ENCODE peak calls at places on chromosome 9, in nine cellular contexts. One of them, this sample, is unnamed.

GRCh38 chr9:27371382-27371781 is 74.4 kb upstream of the EQTN start:
- DNase-seq in midbrain: no peak
- DNase-seq in GM10248: no peak
- DNase-seq in stimulated activated CD8-positive, alpha-beta memory T cell treated with anti-CD3 and anti-CD28 coated beads, Interleukin-15, amount 100 ng/mL, for 24 hours: no peak
- DNase-seq in AG04449: no peak
- DNase-seq in HFFc6: no peak
- DNase-seq in NCI-H1105: no peak
- DNase-seq in left colon: peak; percentile 54
- DNase-seq in left lobe of liver: no peak
- DNase-seq in this sample: no peak

GRCh38 chr9:134886413-134886913 is 5.9 kb downstream of the FCN2 start:
- DNase-seq in AG04449: no peak
- DNase-seq in GM10248: no peak
- DNase-seq in stimulated activated CD8-positive, alpha-beta memory T cell treated with anti-CD3 and anti-CD28 coated beads, Interleukin-15, amount 100 ng/mL, for 24 hours: no peak
- DNase-seq in midbrain: no peak
- DNase-seq in HFFc6: no peak
- DNase-seq in left colon: no peak
- DNase-seq in left lobe of liver: peak; percentile 30
- DNase-seq in NCI-H1105: no peak
- DNase-seq in this sample: no peak

GRCh38 chr9:136656795-136657611 is 5.7 kb upstream of the EGFL7 start:
- DNase-seq in left colon: peak; percentile 6
- DNase-seq in midbrain: no peak
- DNase-seq in GM10248: no peak
- DNase-seq in left lobe of liver: no peak
- DNase-seq in AG04449: no peak
- DNase-seq in NCI-H1105: no peak
- DNase-seq in stimulated activated CD8-positive, alpha-beta memory T cell treated with anti-CD3 and anti-CD28 coated beads, Interleukin-15, amount 100 ng/mL, for 24 hours: no peak
- DNase-seq in HFFc6: no peak
- DNase-seq in this sample: no peak

GRCh38 chr9:88280816-88281382 is 107.3 kb upstream of the SPIN1 start:
- DNase-seq in HFFc6: no peak
- DNase-seq in AG04449: no peak
- DNase-seq in NCI-H1105: no peak
- DNase-seq in left colon: no peak
- DNase-seq in midbrain: peak; percentile 14
- DNase-seq in stimulated activated CD8-positive, alpha-beta memory T cell treated with anti-CD3 and anti-CD28 coated beads, Interleukin-15, amount 100 ng/mL, for 24 hours: no peak
- DNase-seq in GM10248: no peak
- DNase-seq in left lobe of liver: no peak
- DNase-seq in this sample: no peak

GRCh38 chr9:136625101-136626065 is 37.3 kb upstream of the EGFL7 start:
- DNase-seq in stimulated activated CD8-positive, alpha-beta memory T cell treated with anti-CD3 and anti-CD28 coated beads, Interleukin-15, amount 100 ng/mL, for 24 hours: no peak
- DNase-seq in left lobe of liver: peak; percentile 98
- DNase-seq in AG04449: no peak
- DNase-seq in NCI-H1105: peak; percentile 59
- DNase-seq in midbrain: peak; percentile 40
- DNase-seq in left colon: peak; percentile 88
- DNase-seq in HFFc6: peak; percentile 10
- DNase-seq in GM10248: no peak
- DNase-seq in this sample: no peak

GRCh38 chr9:129081388-129081889 is 528 bp downstream of the DOLPP1 start:
- DNase-seq in midbrain: no peak
- DNase-seq in stimulated activated CD8-positive, alpha-beta memory T cell treated with anti-CD3 and anti-CD28 coated beads, Interleukin-15, amount 100 ng/mL, for 24 hours: no peak
- DNase-seq in left colon: peak; percentile 56
- DNase-seq in GM10248: peak; percentile 97
- DNase-seq in HFFc6: no peak
- DNase-seq in left lobe of liver: no peak
- DNase-seq in AG04449: no peak
- DNase-seq in NCI-H1105: no peak
- DNase-seq in this sample: no peak

GRCh38 chr9:124164800-124165199 is 92.9 kb upstream of the NEK6 start:
- DNase-seq in HFFc6: no peak
- DNase-seq in left colon: no peak
- DNase-seq in left lobe of liver: no peak
- DNase-seq in NCI-H1105: no peak
- DNase-seq in midbrain: peak; percentile 55
- DNase-seq in GM10248: no peak
- DNase-seq in AG04449: no peak
- DNase-seq in stimulated activated CD8-positive, alpha-beta memory T cell treated with anti-CD3 and anti-CD28 coated beads, Interleukin-15, amount 100 ng/mL, for 24 hours: no peak
- DNase-seq in this sample: no peak

GRCh38 chr9:134774991-134775540 is 105.5 kb upstream of the FCN2 start:
- DNase-seq in midbrain: no peak
- DNase-seq in left colon: no peak
- DNase-seq in left lobe of liver: no peak
- DNase-seq in stimulated activated CD8-positive, alpha-beta memory T cell treated with anti-CD3 and anti-CD28 coated beads, Interleukin-15, amount 100 ng/mL, for 24 hours: no peak
- DNase-seq in HFFc6: no peak
- DNase-seq in AG04449: no peak
- DNase-seq in NCI-H1105: no peak
- DNase-seq in GM10248: no peak
- DNase-seq in this sample: no peak

GRCh38 chr9:106964329-106964728 is 101.4 kb downstream of the ZNF462 start:
- DNase-seq in HFFc6: no peak
- DNase-seq in left lobe of liver: no peak
- DNase-seq in GM10248: no peak
- DNase-seq in midbrain: no peak
- DNase-seq in NCI-H1105: no peak
- DNase-seq in left colon: no peak
- DNase-seq in stimulated activated CD8-positive, alpha-beta memory T cell treated with anti-CD3 and anti-CD28 coated beads, Interleukin-15, amount 100 ng/mL, for 24 hours: no peak
- DNase-seq in AG04449: no peak
- DNase-seq in this sample: no peak

GRCh38 chr9:68852941-68853340 is 147.9 kb downstream of the PIP5K1B start:
- DNase-seq in GM10248: no peak
- DNase-seq in midbrain: no peak
- DNase-seq in NCI-H1105: no peak
- DNase-seq in stimulated activated CD8-positive, alpha-beta memory T cell treated with anti-CD3 and anti-CD28 coated beads, Interleukin-15, amount 100 ng/mL, for 24 hours: no peak
- DNase-seq in left colon: no peak
- DNase-seq in AG04449: no peak
- DNase-seq in HFFc6: no peak
- DNase-seq in left lobe of liver: no peak
- DNase-seq in this sample: no peak

GRCh38 chr9:137064880-137065164 is 5.5 kb downstream of the SAPCD2 start:
- DNase-seq in left colon: no peak
- DNase-seq in midbrain: no peak
- DNase-seq in left lobe of liver: no peak
- DNase-seq in stimulated activated CD8-positive, alpha-beta memory T cell treated with anti-CD3 and anti-CD28 coated beads, Interleukin-15, amount 100 ng/mL, for 24 hours: no peak
- DNase-seq in HFFc6: no peak
- DNase-seq in NCI-H1105: no peak
- DNase-seq in GM10248: no peak
- DNase-seq in AG04449: no peak
- DNase-seq in this sample: no peak

GRCh38 chr9:97744710-97745708 is 47.9 kb upstream of the XPA start:
- DNase-seq in GM10248: no peak
- DNase-seq in left colon: no peak
- DNase-seq in stimulated activated CD8-positive, alpha-beta memory T cell treated with anti-CD3 and anti-CD28 coated beads, Interleukin-15, amount 100 ng/mL, for 24 hours: no peak
- DNase-seq in AG04449: no peak
- DNase-seq in midbrain: no peak
- DNase-seq in left lobe of liver: peak; percentile 18
- DNase-seq in HFFc6: peak; percentile 34
- DNase-seq in NCI-H1105: no peak
- DNase-seq in this sample: no peak

GRCh38 chr9:99373912-99374311 is 151.8 kb downstream of the SEC61B start:
- DNase-seq in NCI-H1105: peak; percentile 15
- DNase-seq in stimulated activated CD8-positive, alpha-beta memory T cell treated with anti-CD3 and anti-CD28 coated beads, Interleukin-15, amount 100 ng/mL, for 24 hours: no peak
- DNase-seq in GM10248: no peak
- DNase-seq in left colon: no peak
- DNase-seq in HFFc6: no peak
- DNase-seq in AG04449: no peak
- DNase-seq in left lobe of liver: no peak
- DNase-seq in midbrain: peak; percentile 12
- DNase-seq in this sample: no peak

GRCh38 chr9:128912270-128912853 is 8.4 kb upstream of the PHYHD1 start:
- DNase-seq in stimulated activated CD8-positive, alpha-beta memory T cell treated with anti-CD3 and anti-CD28 coated beads, Interleukin-15, amount 100 ng/mL, for 24 hours: no peak
- DNase-seq in GM10248: no peak
- DNase-seq in NCI-H1105: no peak
- DNase-seq in left lobe of liver: no peak
- DNase-seq in AG04449: peak; percentile 37
- DNase-seq in HFFc6: peak; percentile 82
- DNase-seq in left colon: no peak
- DNase-seq in midbrain: no peak
- DNase-seq in this sample: no peak

GRCh38 chr9:27414215-27414731 is 109.8 kb upstream of the IFNK start:
- DNase-seq in NCI-H1105: no peak
- DNase-seq in HFFc6: no peak
- DNase-seq in left colon: peak; percentile 46
- DNase-seq in stimulated activated CD8-positive, alpha-beta memory T cell treated with anti-CD3 and anti-CD28 coated beads, Interleukin-15, amount 100 ng/mL, for 24 hours: no peak
- DNase-seq in midbrain: peak; percentile 48
- DNase-seq in left lobe of liver: no peak
- DNase-seq in AG04449: no peak
- DNase-seq in GM10248: no peak
- DNase-seq in this sample: no peak

GRCh38 chr9:112012026-112012902 is 115.7 kb downstream of the UGCG start:
- DNase-seq in HFFc6: peak; percentile 91
- DNase-seq in left lobe of liver: peak; percentile 55
- DNase-seq in left colon: peak; percentile 55
- DNase-seq in midbrain: peak; percentile 35
- DNase-seq in AG04449: peak; percentile 76
- DNase-seq in stimulated activated CD8-positive, alpha-beta memory T cell treated with anti-CD3 and anti-CD28 coated beads, Interleukin-15, amount 100 ng/mL, for 24 hours: no peak
- DNase-seq in NCI-H1105: no peak
- DNase-seq in GM10248: peak; percentile 65
- DNase-seq in this sample: peak; percentile 81

GRCh38 chr9:122090981-122091380 is 2.1 kb downstream of the TTLL11 start:
- DNase-seq in HFFc6: no peak
- DNase-seq in GM10248: no peak
- DNase-seq in left colon: no peak
- DNase-seq in NCI-H1105: no peak
- DNase-seq in stimulated activated CD8-positive, alpha-beta memory T cell treated with anti-CD3 and anti-CD28 coated beads, Interleukin-15, amount 100 ng/mL, for 24 hours: no peak
- DNase-seq in left lobe of liver: no peak
- DNase-seq in midbrain: no peak
- DNase-seq in AG04449: no peak
- DNase-seq in this sample: no peak

GRCh38 chr9:129910628-129911567 is 75.6 kb downstream of the USP20 start:
- DNase-seq in midbrain: no peak
- DNase-seq in GM10248: no peak
- DNase-seq in AG04449: peak; percentile 100
- DNase-seq in HFFc6: peak; percentile 100
- DNase-seq in left lobe of liver: no peak
- DNase-seq in left colon: no peak
- DNase-seq in NCI-H1105: no peak
- DNase-seq in stimulated activated CD8-positive, alpha-beta memory T cell treated with anti-CD3 and anti-CD28 coated beads, Interleukin-15, amount 100 ng/mL, for 24 hours: no peak
- DNase-seq in this sample: no peak

GRCh38 chr9:95901506-95901905 is 26.0 kb downstream of the ERCC6L2 start:
- DNase-seq in AG04449: no peak
- DNase-seq in midbrain: no peak
- DNase-seq in NCI-H1105: no peak
- DNase-seq in stimulated activated CD8-positive, alpha-beta memory T cell treated with anti-CD3 and anti-CD28 coated beads, Interleukin-15, amount 100 ng/mL, for 24 hours: no peak
- DNase-seq in left lobe of liver: peak; percentile 49
- DNase-seq in left colon: no peak
- DNase-seq in GM10248: no peak
- DNase-seq in HFFc6: no peak
- DNase-seq in this sample: no peak

GRCh38 chr9:72856985-72857631 is 95.7 kb downstream of the ALDH1A1 start:
- DNase-seq in NCI-H1105: peak; percentile 11
- DNase-seq in HFFc6: peak; percentile 76
- DNase-seq in left colon: peak; percentile 8
- DNase-seq in AG04449: peak; percentile 29
- DNase-seq in GM10248: peak; percentile 31
- DNase-seq in midbrain: peak; percentile 60
- DNase-seq in left lobe of liver: no peak
- DNase-seq in stimulated activated CD8-positive, alpha-beta memory T cell treated with anti-CD3 and anti-CD28 coated beads, Interleukin-15, amount 100 ng/mL, for 24 hours: no peak
- DNase-seq in this sample: no peak

GRCh38 chr9:127177221-127177620 is 54.8 kb upstream of the ANGPTL2 start:
- DNase-seq in stimulated activated CD8-positive, alpha-beta memory T cell treated with anti-CD3 and anti-CD28 coated beads, Interleukin-15, amount 100 ng/mL, for 24 hours: no peak
- DNase-seq in NCI-H1105: no peak
- DNase-seq in midbrain: no peak
- DNase-seq in GM10248: no peak
- DNase-seq in left colon: no peak
- DNase-seq in AG04449: no peak
- DNase-seq in left lobe of liver: no peak
- DNase-seq in HFFc6: no peak
- DNase-seq in this sample: no peak

This sample was measured in GM06990.